ENCODE peak calls at places on chromosomes 2 and 18, in four cellular contexts. T is uterus, U is sigmoid colon, M is A549. H is an unnamed sample.

GRCh38 chr2:140814141-140814540 is 1316.7 kb downstream of the LRP1B start:
- DNase-seq in T (no peak), U (no peak), M (no peak), H (no peak)

GRCh38 chr2:44869761-44870160 is 71.7 kb upstream of the SIX3 start:
- DNase-seq in T (no peak), U (no peak), M (no peak), H (no peak)

GRCh38 chr2:189127756-189128155 is 51.8 kb downstream of the COL5A2 start:
- DNase-seq in T (no peak), U (no peak), M (no peak), H (no peak)

GRCh38 chr2:70118798-70119454 is 31.6 kb downstream of the PCBP1 start:
- DNase-seq in T (no peak), U (no peak), M (no peak), H (peak; percentile 62)

GRCh38 chr18:35938562-35938961 is 33.9 kb upstream of the RMP24 start:
- DNase-seq in T (no peak), U (no peak), M (no peak), H (no peak)

GRCh38 chr2:232441147-232441651 is 14.8 kb upstream of the ALPI start:
- DNase-seq in T (no peak), U (no peak), M (no peak), H (no peak)

GRCh38 chr2:179226203-179226960 is 38.2 kb downstream of the SESTD1 start:
- DNase-seq in T (no peak), U (no peak), M (no peak), H (no peak)

GRCh38 chr2:112705576-112705975 is 15.2 kb upstream of the NT5DC4 start:
- DNase-seq in T (no peak), U (no peak), M (no peak), H (no peak)

DNA sequence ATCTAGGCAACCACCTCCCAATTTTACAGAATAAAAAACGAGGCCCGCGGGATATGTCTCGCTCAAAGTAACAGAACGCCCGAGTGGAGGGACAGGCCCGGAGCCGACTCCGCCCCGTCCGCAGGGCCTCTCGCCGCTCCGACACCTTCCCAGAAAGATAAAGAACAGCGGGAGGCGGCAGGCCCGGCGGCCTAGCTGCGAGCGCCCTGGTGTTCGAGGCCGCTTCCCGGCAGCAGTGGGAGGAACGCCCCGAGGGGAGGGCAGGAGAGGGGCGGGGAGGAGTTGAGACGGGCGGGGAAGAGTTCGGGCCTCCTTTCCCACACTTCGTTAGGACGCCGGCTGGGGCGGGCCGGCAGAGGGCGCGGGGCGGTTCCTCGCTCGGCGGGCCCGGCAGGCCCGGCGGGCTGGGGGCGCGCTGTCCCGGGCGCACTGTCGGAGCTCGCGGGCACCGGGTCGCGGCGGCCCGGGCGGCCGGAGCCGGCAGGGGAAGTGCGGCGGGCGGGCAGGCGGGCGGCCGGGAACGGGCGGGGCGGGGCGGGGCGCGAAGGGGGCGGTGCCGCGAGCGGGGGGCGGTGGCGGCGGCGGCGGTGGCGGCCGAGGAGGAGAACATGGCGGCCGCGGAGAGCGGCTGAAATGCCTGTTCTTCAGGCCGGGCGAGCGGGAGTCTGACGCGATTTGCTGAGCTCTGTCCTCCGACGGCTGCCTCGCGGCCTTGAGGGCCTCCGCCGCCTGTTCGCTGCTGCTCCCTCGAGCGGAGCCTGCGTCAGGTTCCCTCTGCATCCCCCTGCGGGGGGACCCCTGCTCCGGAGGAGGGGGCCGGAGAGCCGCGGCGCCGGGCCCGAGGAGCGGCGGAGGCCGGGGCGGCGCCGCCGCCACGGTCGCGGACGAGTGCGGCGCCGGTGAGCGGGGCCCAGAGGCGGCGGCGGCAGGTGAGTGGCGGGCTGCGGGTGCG is at the start of gene NCOA1:
- DNase-seq in T (peak; percentile 91), U (peak; percentile 95), M (peak; percentile 94), H (peak; percentile 97)
- TF ChIP-seq POLR2A in T (peak; percentile 57), U (peak; percentile 47), M (peak; percentile 85), H (peak; percentile 44)

DNA sequence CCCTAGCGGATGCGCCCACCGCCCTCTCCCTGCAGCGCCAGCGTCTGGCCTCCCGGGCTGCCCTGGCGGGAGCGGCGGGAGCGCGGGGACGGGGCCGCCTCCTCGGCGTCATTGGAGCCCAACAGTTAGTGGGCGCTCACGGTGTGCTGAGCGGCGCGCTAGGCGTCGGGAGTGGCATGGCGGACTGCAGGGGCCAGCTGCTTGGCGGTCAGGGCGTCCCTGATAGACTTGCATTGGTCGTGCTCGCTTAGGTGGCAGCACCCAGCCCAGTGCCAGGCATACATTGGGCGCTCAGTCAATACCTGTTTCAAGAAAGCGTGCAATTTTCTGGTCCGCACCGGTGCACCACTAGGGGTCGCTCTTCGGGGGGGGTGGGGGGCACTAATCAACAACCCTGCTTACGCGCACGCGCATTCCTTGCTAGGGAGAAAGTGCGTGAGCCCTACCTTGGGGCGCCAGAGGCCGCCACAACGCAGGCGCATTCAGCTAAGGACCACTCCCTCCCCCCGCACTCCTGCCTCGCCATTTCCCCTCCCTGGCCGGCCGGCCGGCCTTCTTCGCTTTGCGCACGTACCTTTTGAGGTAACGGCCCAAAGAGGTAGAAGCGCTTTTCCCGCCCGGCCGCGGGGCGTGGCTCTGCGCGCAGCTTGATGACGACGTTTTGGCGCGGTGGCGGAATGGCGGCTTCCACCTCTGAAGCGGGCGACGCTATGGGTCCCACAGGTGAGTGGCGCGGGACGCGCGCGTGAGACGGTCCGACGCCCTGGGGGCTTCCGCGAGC is 411 bp upstream of the MZT2A start:
- DNase-seq in T (peak; percentile 87), U (peak; percentile 94), M (peak; percentile 98), H (peak; percentile 97)
- TF ChIP-seq POLR2A in T (peak; percentile 38), U (no peak), M (peak; percentile 55), H (peak; percentile 73)

GRCh38 chr2:9474361-9475117 is at the start of gene IAH1:
- DNase-seq in T (peak; percentile 64), U (peak; percentile 81), M (peak; percentile 65), H (peak; percentile 81)
- TF ChIP-seq POLR2A in T (peak; percentile 65), U (no peak), M (peak; percentile 83), H (peak; percentile 58)

GRCh38 chr2:27954771-27955384 is 64.3 kb downstream of the BABAM2 start:
- DNase-seq in T (peak; percentile 63), U (peak; percentile 80), M (peak; percentile 96), H (no peak)
- TF ChIP-seq POLR2A in T (no peak), U (no peak), M (no peak), H (no peak)

GRCh38 chr18:78232196-78232595 is 747.4 kb upstream of the SALL3 start:
- DNase-seq in T (no peak), U (no peak), M (no peak), H (no peak)
- TF ChIP-seq POLR2A in T (no peak), U (no peak), M (no peak), H (no peak)

H was measured in erythroblast.